ENCODE peak calls at places on chromosomes 3 and 15, in nine cellular contexts. E is cardiac muscle cell; A is stimulated activated CD4-positive, alpha-beta T cell treated with anti-CD3 and anti-CD28 coated beads, Interleukin-4, amount 100 ng/mL, for 1 hour; Z is anterior cingulate cortex; R is NCI-H1105; W is activated CD8-positive, alpha-beta T cell treated with anti-CD3 and anti-CD28 coated beads, Interleukin-2, amount 10 ng/mL, durations not matched to agents 7 days and 5 days; L is heart right ventricle; T is T-helper 2 cell; C is GM23248. V is an unnamed sample.

GRCh38 chr3:901953-902778 is 190.7 kb upstream of the CNTN6 start:
- DNase-seq in W (no peak), C (peak; percentile 24), A (no peak), Z (no peak), T (no peak), L (no peak), E (no peak), R (no peak), V (no peak)

GRCh38 chr15:40554164-40554530 is 10.7 kb downstream of the CCDC32 start:
- DNase-seq in R (no peak), L (no peak), W (no peak), C (no peak), E (no peak), A (no peak), Z (no peak), T (no peak), V (no peak)

GRCh38 chr3:129365296-129365695 is 63.1 kb downstream of the EFCAB12 start:
- DNase-seq in C (no peak), W (no peak), L (no peak), E (no peak), Z (no peak), R (no peak), A (no peak), T (no peak), V (no peak)

GRCh38 chr3:81816473-81817260 is 55.2 kb upstream of the GBE1 start:
- DNase-seq in W (no peak), R (no peak), L (no peak), Z (no peak), C (peak; percentile 34), A (no peak), T (no peak), E (no peak), V (no peak)

GRCh38 chr3:15223684-15224575 is 17.9 kb downstream of the CAPN7 start:
- DNase-seq in C (no peak), A (no peak), T (no peak), E (no peak), Z (no peak), W (no peak), L (no peak), R (no peak), V (no peak)

GRCh38 chr3:111714305-111714704 is 119.2 kb upstream of the ZBED2 start:
- DNase-seq in W (no peak), A (no peak), L (no peak), Z (no peak), E (peak; percentile 38), C (peak; percentile 79), T (no peak), R (no peak), V (no peak)

GRCh38 chr3:43180027-43180426 is 74.1 kb upstream of the POMGNT2 start:
- DNase-seq in L (peak; percentile 32), T (no peak), W (peak; percentile 73), Z (no peak), E (no peak), A (no peak), C (peak; percentile 81), R (no peak), V (no peak)

GRCh38 chr3:151460774-151461450 is at the start of gene IGSF10:
- DNase-seq in R (peak; percentile 40), W (no peak), C (peak; percentile 32), A (no peak), E (no peak), L (no peak), T (no peak), Z (no peak), V (no peak)

GRCh38 chr3:44066806-44067205 is 174.9 kb upstream of the TOPAZ1 start:
- DNase-seq in R (no peak), C (no peak), Z (no peak), A (no peak), T (no peak), W (no peak), L (no peak), E (no peak), V (no peak)

GRCh38 chr3:57335273-57335938 is 42.9 kb upstream of the ASB14 start:
- DNase-seq in W (no peak), E (no peak), L (no peak), A (no peak), T (no peak), R (no peak), Z (no peak), C (no peak), V (no peak)

GRCh38 chr15:36079021-36079420 is 500.4 kb upstream of the CDIN1 start:
- DNase-seq in C (no peak), W (no peak), A (no peak), T (no peak), L (no peak), R (no peak), Z (no peak), E (no peak), V (no peak)

GRCh38 chr3:118527527-118528044 is 507.1 kb downstream of the IGSF11 start:
- DNase-seq in L (no peak), W (no peak), A (no peak), R (no peak), Z (no peak), E (no peak), T (no peak), C (no peak), V (no peak)

V was measured in cerebellum.